ENCODE peak calls at places on chromosomes 13 and 19, in six cellular contexts. One of them, this sample, is unnamed.

GRCh38 chr13:51240178-51240577 is 18.0 kb downstream of the FAM124A start:
- DNase-seq in activated CD4-positive, alpha-beta T cell treated with anti-CD3 and anti-CD28 coated beads, Interleukin-2, amount 10 ng/mL, durations not matched to agents 7 days and 5 days: no peak
- DNase-seq in breast epithelium: no peak
- DNase-seq in neural crest cell: no peak
- DNase-seq in mesendoderm: no peak
- DNase-seq in psoas muscle: no peak
- DNase-seq in this sample: no peak

GRCh38 chr13:76383671-76384461 is 502.3 kb downstream of the KCTD12 start:
- DNase-seq in activated CD4-positive, alpha-beta T cell treated with anti-CD3 and anti-CD28 coated beads, Interleukin-2, amount 10 ng/mL, durations not matched to agents 7 days and 5 days: no peak
- DNase-seq in breast epithelium: peak
- DNase-seq in neural crest cell: no peak
- DNase-seq in mesendoderm: peak
- DNase-seq in psoas muscle: no peak
- DNase-seq in this sample: no peak

GRCh38 chr19:1837625-1838105 is 10.6 kb downstream of the REXO1 start:
- DNase-seq in activated CD4-positive, alpha-beta T cell treated with anti-CD3 and anti-CD28 coated beads, Interleukin-2, amount 10 ng/mL, durations not matched to agents 7 days and 5 days: peak
- DNase-seq in breast epithelium: no peak
- DNase-seq in neural crest cell: peak
- DNase-seq in mesendoderm: peak
- DNase-seq in psoas muscle: no peak
- DNase-seq in this sample: no peak

GRCh38 chr19:29844891-29845575 is 33.2 kb downstream of the CCNE1 start:
- DNase-seq in activated CD4-positive, alpha-beta T cell treated with anti-CD3 and anti-CD28 coated beads, Interleukin-2, amount 10 ng/mL, durations not matched to agents 7 days and 5 days: peak
- DNase-seq in breast epithelium: peak
- DNase-seq in neural crest cell: peak
- DNase-seq in mesendoderm: peak
- DNase-seq in psoas muscle: peak
- DNase-seq in this sample: peak

GRCh38 chr19:40256511-40256910 is 28.6 kb downstream of the AKT2 start:
- DNase-seq in activated CD4-positive, alpha-beta T cell treated with anti-CD3 and anti-CD28 coated beads, Interleukin-2, amount 10 ng/mL, durations not matched to agents 7 days and 5 days: no peak
- DNase-seq in breast epithelium: no peak
- DNase-seq in neural crest cell: no peak
- DNase-seq in mesendoderm: no peak
- DNase-seq in psoas muscle: no peak
- DNase-seq in this sample: no peak

GRCh38 chr13:37375724-37376123 is 222.8 kb downstream of the POSTN start:
- DNase-seq in activated CD4-positive, alpha-beta T cell treated with anti-CD3 and anti-CD28 coated beads, Interleukin-2, amount 10 ng/mL, durations not matched to agents 7 days and 5 days: no peak
- DNase-seq in breast epithelium: no peak
- DNase-seq in neural crest cell: no peak
- DNase-seq in mesendoderm: no peak
- DNase-seq in psoas muscle: no peak
- DNase-seq in this sample: no peak

GRCh38 chr13:46149272-46150133 is 32.5 kb downstream of the LCP1 start:
- DNase-seq in activated CD4-positive, alpha-beta T cell treated with anti-CD3 and anti-CD28 coated beads, Interleukin-2, amount 10 ng/mL, durations not matched to agents 7 days and 5 days: no peak
- DNase-seq in breast epithelium: no peak
- DNase-seq in neural crest cell: no peak
- DNase-seq in mesendoderm: no peak
- DNase-seq in psoas muscle: no peak
- DNase-seq in this sample: no peak

GRCh38 chr19:45442927-45443461 is 19.3 kb upstream of the ERCC1 start:
- DNase-seq in activated CD4-positive, alpha-beta T cell treated with anti-CD3 and anti-CD28 coated beads, Interleukin-2, amount 10 ng/mL, durations not matched to agents 7 days and 5 days: peak
- DNase-seq in breast epithelium: peak
- DNase-seq in neural crest cell: peak
- DNase-seq in mesendoderm: peak
- DNase-seq in psoas muscle: no peak
- DNase-seq in this sample: no peak

GRCh38 chr19:55474269-55475265 is 1.9 kb upstream of the ZNF628 start:
- DNase-seq in activated CD4-positive, alpha-beta T cell treated with anti-CD3 and anti-CD28 coated beads, Interleukin-2, amount 10 ng/mL, durations not matched to agents 7 days and 5 days: no peak
- DNase-seq in breast epithelium: no peak
- DNase-seq in neural crest cell: no peak
- DNase-seq in mesendoderm: peak
- DNase-seq in psoas muscle: no peak
- DNase-seq in this sample: no peak

GRCh38 chr13:106597190-106597589 is 29.3 kb upstream of the ARGLU1 start:
- DNase-seq in activated CD4-positive, alpha-beta T cell treated with anti-CD3 and anti-CD28 coated beads, Interleukin-2, amount 10 ng/mL, durations not matched to agents 7 days and 5 days: no peak
- DNase-seq in breast epithelium: no peak
- DNase-seq in neural crest cell: no peak
- DNase-seq in mesendoderm: no peak
- DNase-seq in psoas muscle: peak
- DNase-seq in this sample: no peak

GRCh38 chr19:49676136-49676689 is 858 bp upstream of the PRMT1 start:
- DNase-seq in activated CD4-positive, alpha-beta T cell treated with anti-CD3 and anti-CD28 coated beads, Interleukin-2, amount 10 ng/mL, durations not matched to agents 7 days and 5 days: peak
- DNase-seq in breast epithelium: no peak
- DNase-seq in neural crest cell: no peak
- DNase-seq in mesendoderm: peak
- DNase-seq in psoas muscle: peak
- DNase-seq in this sample: peak

GRCh38 chr13:48902421-48902820 is 73.3 kb upstream of the FNDC3A start:
- DNase-seq in activated CD4-positive, alpha-beta T cell treated with anti-CD3 and anti-CD28 coated beads, Interleukin-2, amount 10 ng/mL, durations not matched to agents 7 days and 5 days: no peak
- DNase-seq in breast epithelium: no peak
- DNase-seq in neural crest cell: no peak
- DNase-seq in mesendoderm: peak
- DNase-seq in psoas muscle: no peak
- DNase-seq in this sample: no peak

GRCh38 chr13:109389892-109390345 is 396.5 kb downstream of the IRS2 start:
- DNase-seq in activated CD4-positive, alpha-beta T cell treated with anti-CD3 and anti-CD28 coated beads, Interleukin-2, amount 10 ng/mL, durations not matched to agents 7 days and 5 days: no peak
- DNase-seq in breast epithelium: no peak
- DNase-seq in neural crest cell: no peak
- DNase-seq in mesendoderm: no peak
- DNase-seq in psoas muscle: no peak
- DNase-seq in this sample: no peak

GRCh38 chr13:36543671-36544070 is 111.4 kb downstream of the CCNA1 start:
- DNase-seq in activated CD4-positive, alpha-beta T cell treated with anti-CD3 and anti-CD28 coated beads, Interleukin-2, amount 10 ng/mL, durations not matched to agents 7 days and 5 days: no peak
- DNase-seq in breast epithelium: no peak
- DNase-seq in neural crest cell: no peak
- DNase-seq in mesendoderm: no peak
- DNase-seq in psoas muscle: no peak
- DNase-seq in this sample: no peak

GRCh38 chr13:80871481-80871880 is 530.6 kb upstream of the SPRY2 start:
- DNase-seq in activated CD4-positive, alpha-beta T cell treated with anti-CD3 and anti-CD28 coated beads, Interleukin-2, amount 10 ng/mL, durations not matched to agents 7 days and 5 days: no peak
- DNase-seq in breast epithelium: no peak
- DNase-seq in neural crest cell: no peak
- DNase-seq in mesendoderm: peak
- DNase-seq in psoas muscle: no peak
- DNase-seq in this sample: no peak

GRCh38 chr19:2798733-2799132 is 13.4 kb downstream of the THOP1 start:
- DNase-seq in activated CD4-positive, alpha-beta T cell treated with anti-CD3 and anti-CD28 coated beads, Interleukin-2, amount 10 ng/mL, durations not matched to agents 7 days and 5 days: no peak
- DNase-seq in breast epithelium: no peak
- DNase-seq in neural crest cell: no peak
- DNase-seq in mesendoderm: peak
- DNase-seq in psoas muscle: peak
- DNase-seq in this sample: no peak